ENCODE peak calls at places on chromosomes 13 and 19, in five cellular contexts. One of them, this sample, is unnamed.

GRCh38 chr19:7078007-7078406 is 8.5 kb downstream of the ZNF557 start:
- DNase-seq in GM12878: no peak
- DNase-seq in A549: no peak
- DNase-seq in HepG2: no peak
- DNase-seq in H1: no peak
- DNase-seq in this sample: no peak

GRCh38 chr19:16836115-16836905 is 7.1 kb downstream of the SIN3B start:
- DNase-seq in GM12878: peak
- DNase-seq in HepG2: no peak
- DNase-seq in H1: no peak
- DNase-seq in A549: no peak
- DNase-seq in this sample: no peak

GRCh38 chr13:74210693-74211393 is 76.6 kb upstream of the KLF12 start:
- DNase-seq in H1: no peak
- DNase-seq in GM12878: no peak
- DNase-seq in HepG2: no peak
- DNase-seq in A549: no peak
- DNase-seq in this sample: no peak

GRCh38 chr13:40664100-40665060 is 2.1 kb downstream of the FOXO1 start:
- DNase-seq in H1: peak
- DNase-seq in HepG2: peak
- DNase-seq in A549: peak
- DNase-seq in GM12878: no peak
- DNase-seq in this sample: peak

GRCh38 chr13:99982021-99982740 is 597 bp downstream of the ZIC2 start:
- DNase-seq in HepG2: no peak
- DNase-seq in H1: no peak
- DNase-seq in A549: no peak
- DNase-seq in GM12878: no peak
- DNase-seq in this sample: peak

GRCh38 chr13:110331362-110331761 is 24.3 kb downstream of the COL4A2 start:
- DNase-seq in A549: no peak
- DNase-seq in H1: no peak
- DNase-seq in GM12878: no peak
- DNase-seq in HepG2: no peak
- DNase-seq in this sample: no peak

GRCh38 chr19:19214892-19215291 is 3.1 kb downstream of the NCAN start:
- DNase-seq in A549: no peak
- DNase-seq in H1: peak
- DNase-seq in HepG2: peak
- DNase-seq in GM12878: no peak
- DNase-seq in this sample: peak

GRCh38 chr13:72062566-72062965 is 195.6 kb upstream of the DACH1 start:
- DNase-seq in H1: peak
- DNase-seq in HepG2: no peak
- DNase-seq in GM12878: no peak
- DNase-seq in A549: no peak
- DNase-seq in this sample: no peak

GRCh38 chr19:6481541-6482342 is at the start of gene DENND1C:
- DNase-seq in HepG2: peak
- DNase-seq in A549: no peak
- DNase-seq in GM12878: peak
- DNase-seq in H1: peak
- DNase-seq in this sample: peak

GRCh38 chr13:60431108-60431700 is 34.2 kb downstream of the TDRD3 start:
- DNase-seq in GM12878: peak
- DNase-seq in H1: no peak
- DNase-seq in HepG2: peak
- DNase-seq in A549: peak
- DNase-seq in this sample: peak

GRCh38 chr19:4740092-4740491 is 16.4 kb upstream of the DPP9 start:
- DNase-seq in HepG2: no peak
- DNase-seq in A549: no peak
- DNase-seq in GM12878: no peak
- DNase-seq in H1: no peak
- DNase-seq in this sample: no peak

GRCh38 chr13:83024955-83025594 is 857.2 kb downstream of the SLITRK1 start:
- DNase-seq in GM12878: no peak
- DNase-seq in H1: no peak
- DNase-seq in A549: no peak
- DNase-seq in HepG2: no peak
- DNase-seq in this sample: no peak

GRCh38 chr13:111279253-111279652 is 41.2 kb upstream of the TEX29 start:
- DNase-seq in A549: no peak
- DNase-seq in HepG2: no peak
- DNase-seq in GM12878: no peak
- DNase-seq in H1: no peak
- DNase-seq in this sample: no peak

GRCh38 chr13:21071894-21072293 is 10.5 kb upstream of the LATS2 start:
- DNase-seq in GM12878: no peak
- DNase-seq in HepG2: no peak
- DNase-seq in A549: no peak
- DNase-seq in H1: no peak
- DNase-seq in this sample: no peak

GRCh38 chr19:13597625-13598024 is 91.3 kb upstream of the CACNA1A start:
- DNase-seq in H1: peak
- DNase-seq in HepG2: peak
- DNase-seq in A549: peak
- DNase-seq in GM12878: peak
- DNase-seq in this sample: peak

GRCh38 chr13:75544681-75545333 is 4.8 kb upstream of the UCHL3 start:
- DNase-seq in GM12878: no peak
- DNase-seq in HepG2: peak
- DNase-seq in A549: no peak
- DNase-seq in H1: no peak
- DNase-seq in this sample: no peak

GRCh38 chr19:6723738-6724137 is 3.3 kb upstream of the C3 start:
- DNase-seq in GM12878: no peak
- DNase-seq in A549: no peak
- DNase-seq in H1: no peak
- DNase-seq in HepG2: no peak
- DNase-seq in this sample: no peak

GRCh38 chr13:110312669-110313031 is 5.6 kb downstream of the COL4A2 start:
- DNase-seq in HepG2: no peak
- DNase-seq in H1: no peak
- DNase-seq in A549: no peak
- DNase-seq in GM12878: no peak
- DNase-seq in this sample: no peak

GRCh38 chr19:5826531-5827341 is 12.8 kb downstream of the FUT6 start:
- DNase-seq in HepG2: peak
- DNase-seq in A549: peak
- DNase-seq in GM12878: no peak
- DNase-seq in H1: peak
- DNase-seq in this sample: no peak

GRCh38 chr13:98460519-98460918 is 116.4 kb downstream of the STK24 start:
- DNase-seq in A549: no peak
- DNase-seq in HepG2: no peak
- DNase-seq in GM12878: no peak
- DNase-seq in H1: no peak
- DNase-seq in this sample: no peak

GRCh38 chr13:99103536-99103935 is 97.1 kb upstream of the UBAC2 start:
- DNase-seq in HepG2: no peak
- DNase-seq in GM12878: no peak
- DNase-seq in H1: no peak
- DNase-seq in A549: no peak
- DNase-seq in this sample: no peak

GRCh38 chr13:35848316-35848715 is 282.9 kb downstream of the DCLK1 start:
- DNase-seq in H1: no peak
- DNase-seq in A549: no peak
- DNase-seq in GM12878: no peak
- DNase-seq in HepG2: no peak
- DNase-seq in this sample: no peak

GRCh38 chr13:109400192-109400591 is 386.2 kb downstream of the IRS2 start:
- DNase-seq in GM12878: no peak
- DNase-seq in H1: no peak
- DNase-seq in A549: no peak
- DNase-seq in HepG2: no peak
- DNase-seq in this sample: no peak

GRCh38 chr19:53958168-53958571 is 4.6 kb upstream of the CACNG8 start:
- DNase-seq in GM12878: no peak
- DNase-seq in HepG2: no peak
- DNase-seq in A549: no peak
- DNase-seq in H1: peak
- DNase-seq in this sample: no peak

GRCh38 chr19:53960886-53961285 is 1.9 kb upstream of the CACNG8 start:
- DNase-seq in H1: no peak
- DNase-seq in A549: no peak
- DNase-seq in GM12878: no peak
- DNase-seq in HepG2: no peak
- DNase-seq in this sample: no peak

GRCh38 chr19:53959176-53959757 is 3.5 kb upstream of the CACNG8 start:
- DNase-seq in A549: no peak
- DNase-seq in H1: no peak
- DNase-seq in GM12878: no peak
- DNase-seq in HepG2: no peak
- DNase-seq in this sample: no peak

GRCh38 chr19:53960187-53960586 is 2.5 kb upstream of the CACNG8 start:
- DNase-seq in HepG2: no peak
- DNase-seq in H1: peak
- DNase-seq in GM12878: no peak
- DNase-seq in A549: no peak
- DNase-seq in this sample: no peak

GRCh38 chr19:53957448-53958167 is 5.1 kb upstream of the CACNG8 start:
- DNase-seq in HepG2: no peak
- DNase-seq in GM12878: no peak
- DNase-seq in A549: no peak
- DNase-seq in H1: no peak
- DNase-seq in this sample: no peak
- TF ChIP-seq HDAC2 in HepG2: no peak
- TF ChIP-seq HDAC2 in GM12878: no peak
- TF ChIP-seq HDAC2 in A549: no peak
- TF ChIP-seq HDAC2 in H1: peak
- TF ChIP-seq HDAC2 in this sample: no peak

GRCh38 chr13:25207291-25207690 is 35.2 kb upstream of the AMER2 start:
- DNase-seq in GM12878: no peak
- DNase-seq in A549: no peak
- DNase-seq in HepG2: no peak
- DNase-seq in H1: no peak
- DNase-seq in this sample: no peak

GRCh38 chr13:25204843-25205242 is 32.8 kb upstream of the AMER2 start:
- DNase-seq in A549: no peak
- DNase-seq in GM12878: no peak
- DNase-seq in HepG2: no peak
- DNase-seq in H1: no peak
- DNase-seq in this sample: no peak

GRCh38 chr13:25200783-25201182 is 28.7 kb upstream of the AMER2 start:
- DNase-seq in HepG2: no peak
- DNase-seq in H1: no peak
- DNase-seq in A549: no peak
- DNase-seq in GM12878: no peak
- DNase-seq in this sample: no peak

DNA sequence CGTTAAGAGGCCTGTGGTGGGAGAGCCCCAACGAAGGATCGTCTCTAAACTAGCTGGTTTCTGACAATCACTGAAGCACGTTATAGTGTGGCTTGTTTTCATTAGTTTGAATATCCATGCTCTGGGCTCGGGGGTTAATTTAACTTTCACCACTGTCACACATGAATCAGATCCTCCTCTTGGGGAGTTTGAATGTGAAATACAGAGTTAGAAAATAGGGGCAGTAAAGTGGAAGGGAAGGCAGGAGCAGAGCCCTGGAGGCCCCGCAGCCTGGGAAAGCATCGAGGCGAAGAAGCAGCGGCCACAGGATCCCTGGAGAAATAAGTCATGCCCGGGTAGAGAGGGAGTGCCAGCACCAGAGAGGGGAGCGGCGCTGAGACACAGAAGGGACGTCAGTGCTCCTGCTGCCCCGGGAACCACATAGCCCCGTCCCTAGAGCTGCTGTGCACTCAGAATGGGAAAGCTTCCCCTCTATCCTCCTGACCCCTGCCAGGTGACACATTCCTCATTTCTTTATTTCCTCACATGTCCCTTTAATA is 31.2 kb upstream of the AMER2 start:
- DNase-seq in HepG2: no peak
- DNase-seq in H1: no peak
- DNase-seq in A549: no peak
- DNase-seq in GM12878: no peak
- DNase-seq in this sample: no peak
- TF ChIP-seq USF2 in HepG2: no peak
- TF ChIP-seq USF2 in H1: no peak
- TF ChIP-seq USF2 in A549: no peak
- TF ChIP-seq USF2 in GM12878: no peak
- TF ChIP-seq USF2 in this sample: no peak

DNA sequence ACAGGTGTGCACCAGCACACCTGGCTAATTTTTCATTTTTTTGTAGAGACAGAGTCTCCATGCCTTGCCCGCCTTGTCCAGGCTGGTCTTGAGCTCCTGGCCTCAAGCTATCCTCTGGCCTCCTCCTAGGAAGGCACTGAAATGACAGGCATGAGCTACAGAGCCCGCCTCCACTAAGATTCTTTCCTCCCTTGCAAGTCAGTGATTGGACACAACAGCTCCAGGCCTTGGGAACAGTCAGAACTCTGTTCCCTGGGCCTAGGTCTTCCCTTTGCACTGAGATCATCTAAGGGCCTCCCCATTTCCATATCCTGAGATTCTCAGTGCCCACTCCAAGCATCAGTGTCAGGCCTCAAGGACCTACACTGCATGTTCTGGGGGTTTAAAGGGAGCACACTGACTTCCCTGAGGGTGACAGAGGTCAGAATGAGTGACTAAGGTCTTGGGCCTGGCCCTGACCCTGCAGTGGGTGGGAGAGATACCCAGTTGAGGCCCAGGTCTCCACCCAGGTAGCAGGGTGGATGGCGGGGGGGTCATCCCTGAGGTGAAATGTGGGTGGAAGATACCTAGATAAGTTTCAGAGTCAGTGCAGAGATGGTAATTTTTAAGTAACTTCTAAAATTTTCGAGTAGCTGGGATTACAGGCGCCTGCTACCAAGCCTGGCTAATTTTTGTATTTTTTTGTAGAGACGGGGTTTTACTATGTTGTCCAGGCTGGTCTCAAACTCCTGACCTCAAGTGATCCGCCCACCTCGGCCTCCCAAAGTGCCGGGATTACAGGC is 17.3 kb upstream of the ERCC1 start:
- DNase-seq in GM12878: no peak
- DNase-seq in H1: no peak
- DNase-seq in A549: no peak
- DNase-seq in HepG2: no peak
- DNase-seq in this sample: peak
- TF ChIP-seq HDAC2 in GM12878: no peak
- TF ChIP-seq HDAC2 in H1: no peak
- TF ChIP-seq HDAC2 in A549: no peak
- TF ChIP-seq HDAC2 in HepG2: no peak
- TF ChIP-seq HDAC2 in this sample: no peak

GRCh38 chr13:39663958-39664357 is 8.5 kb downstream of the COG6 start:
- DNase-seq in GM12878: no peak
- DNase-seq in A549: no peak
- DNase-seq in H1: no peak
- DNase-seq in HepG2: no peak
- DNase-seq in this sample: no peak
- TF ChIP-seq USF2 in GM12878: no peak
- TF ChIP-seq USF2 in A549: no peak
- TF ChIP-seq USF2 in H1: no peak
- TF ChIP-seq USF2 in HepG2: no peak
- TF ChIP-seq USF2 in this sample: no peak